ENCODE peak calls at places on chromosome 21, in nine cellular contexts. U is occipital lobe; B is stimulated activated naive CD8-positive, alpha-beta T cell treated with anti-CD3 and anti-CD28 coated beads, Interleukin-15, amount 100 ng/mL, for 72 hours; H is activated T-helper 9 cell treated with anti-CD3 and anti-CD28 coated beads, Interleukin-2, amount 50 U/mL, for 16 hours; P is NCI-H2081; Q is IMR-90; Z is epithelial cell of esophagus; I is left colon; Y is T-helper 1 cell. E is an unnamed sample.

GRCh38 chr21:39137248-39138186 is 45.7 kb downstream of the PSMG1 start:
- DNase-seq in U (no peak), B (no peak), H (no peak), P (no peak), Q (peak; percentile 24), Z (peak; percentile 61), I (no peak), Y (no peak), E (peak; percentile 26)

GRCh38 chr21:37000381-37000780 is 6.1 kb upstream of the RIPPLY3 start:
- DNase-seq in U (no peak), B (no peak), H (no peak), P (no peak), Q (no peak), Z (no peak), I (no peak), Y (no peak), E (no peak)

GRCh38 chr21:45582128-45582527 is 39.9 kb upstream of the SLC19A1 start:
- DNase-seq in U (no peak), B (no peak), H (no peak), P (no peak), Q (no peak), Z (no peak), I (no peak), Y (no peak), E (no peak)

GRCh38 chr21:34700605-34701004 is 31.8 kb downstream of the CLIC6 start:
- DNase-seq in U (no peak), B (no peak), H (no peak), P (no peak), Q (no peak), Z (no peak), I (no peak), Y (no peak), E (no peak)

GRCh38 chr21:14064296-14064645 is 146.5 kb downstream of the LIPI start:
- DNase-seq in U (no peak), B (no peak), H (no peak), P (no peak), Q (peak; percentile 25), Z (no peak), I (no peak), Y (no peak), E (no peak)

GRCh38 chr21:44846485-44847260 is 26.8 kb downstream of the PTTG1IP start:
- DNase-seq in U (peak; percentile 27), B (peak; percentile 35), H (no peak), P (no peak), Q (peak; percentile 35), Z (peak; percentile 80), I (peak; percentile 70), Y (peak; percentile 20), E (no peak)

GRCh38 chr21:34526236-34526617 is 14.2 kb upstream of the KCNE1 start:
- DNase-seq in U (no peak), B (no peak), H (no peak), P (no peak), Q (no peak), Z (no peak), I (no peak), Y (no peak), E (no peak)

GRCh38 chr21:19855522-19855921 is 1142.7 kb upstream of the NCAM2 start:
- DNase-seq in U (no peak), B (no peak), H (no peak), P (no peak), Q (no peak), Z (no peak), I (no peak), Y (no peak), E (no peak)

GRCh38 chr21:32303385-32303784 is 4.7 kb downstream of the MRAP start:
- DNase-seq in U (no peak), B (no peak), H (no peak), P (no peak), Q (no peak), Z (no peak), I (no peak), Y (no peak), E (no peak)

GRCh38 chr21:37072239-37072987 is 458 bp downstream of the PIGP start:
- DNase-seq in U (peak; percentile 88), B (no peak), H (peak; percentile 63), P (peak; percentile 81), Q (peak; percentile 89), Z (peak; percentile 62), I (no peak), Y (peak; percentile 68), E (no peak)

GRCh38 chr21:46051821-46052675 is 45.9 kb upstream of the COL6A2 start:
- DNase-seq in U (no peak), B (peak; percentile 9), H (no peak), P (no peak), Q (no peak), Z (no peak), I (no peak), Y (no peak), E (no peak)

GRCh38 chr21:34598931-34599400 is 15.9 kb downstream of the RCAN1 start:
- DNase-seq in U (no peak), B (no peak), H (no peak), P (no peak), Q (peak; percentile 36), Z (peak; percentile 82), I (no peak), Y (no peak), E (no peak)

GRCh38 chr21:34544032-34544496 is 32.1 kb upstream of the KCNE1 start:
- DNase-seq in U (no peak), B (peak; percentile 46), H (peak; percentile 10), P (peak; percentile 3), Q (peak; percentile 75), Z (peak; percentile 86), I (peak; percentile 83), Y (no peak), E (peak; percentile 44)